ENCODE peak calls at places on chromosomes 3 and 15, in ten cellular contexts. A, Z, Q, O, M, D, E, U, F and N are unnamed samples.

GRCh38 chr3:197575362-197575761 is 19.6 kb upstream of the BDH1 start:
- DNase-seq in A (no peak), Z (no peak), D (no peak), E (no peak), Q (no peak), F (no peak), U (no peak), M (no peak), O (no peak), N (no peak)

GRCh38 chr3:71305246-71306206 is 278.0 kb downstream of the FOXP1 start:
- DNase-seq in M (no peak), D (no peak), E (no peak), A (no peak), F (no peak), U (peak), Z (no peak), O (no peak), Q (no peak), N (no peak)

GRCh38 chr3:157938154-157938774 is 168.0 kb downstream of the SHOX2 start:
- DNase-seq in F (no peak), D (no peak), Q (no peak), A (no peak), E (peak), U (no peak), O (no peak), Z (no peak), M (no peak), N (no peak)

GRCh38 chr15:62647195-62647865 is 395.2 kb upstream of the TPM1 start:
- DNase-seq in U (no peak), Q (no peak), Z (no peak), E (peak), M (no peak), A (peak), D (no peak), F (no peak), O (no peak), N (no peak)

GRCh38 chr15:47794266-47794914 is 77.1 kb downstream of the SEMA6D start:
- DNase-seq in A (no peak), U (no peak), O (no peak), E (no peak), D (no peak), Z (no peak), F (no peak), Q (no peak), M (no peak), N (no peak)

GRCh38 chr3:60017631-60018030 is 967.8 kb upstream of the CFAP20DC start:
- DNase-seq in A (peak), Z (no peak), D (no peak), O (no peak), M (peak), E (no peak), F (peak), U (peak), Q (peak), N (peak)

GRCh38 chr15:42890161-42890913 is 30.2 kb downstream of the TTBK2 start:
- DNase-seq in Z (no peak), E (peak), A (peak), D (no peak), Q (no peak), F (no peak), M (no peak), U (no peak), O (no peak), N (no peak)

GRCh38 chr3:66253790-66254620 is 33.2 kb downstream of the SLC25A26 start:
- DNase-seq in F (no peak), A (peak), U (no peak), E (peak), D (peak), Q (peak), M (no peak), Z (no peak), O (no peak), N (no peak)

GRCh38 chr3:110995461-110996226 is 76.0 kb upstream of the NECTIN3 start:
- DNase-seq in A (no peak), O (no peak), M (no peak), Q (no peak), E (peak), Z (no peak), D (no peak), F (no peak), U (no peak), N (no peak)

GRCh38 chr15:90266061-90266431 is 574 bp downstream of the NGRN start:
- DNase-seq in Q (no peak), D (peak), A (peak), U (peak), F (peak), E (peak), M (peak), O (no peak), Z (peak), N (peak)

GRCh38 chr15:90580086-90580485 is 50.4 kb downstream of the CRTC3 start:
- DNase-seq in D (no peak), F (no peak), E (no peak), A (no peak), U (no peak), M (no peak), Z (no peak), O (no peak), Q (no peak), N (no peak)

GRCh38 chr3:141538568-141538967 is 51.7 kb downstream of the RASA2 start:
- DNase-seq in A (no peak), E (no peak), U (no peak), F (no peak), Z (no peak), M (no peak), D (no peak), O (no peak), Q (no peak), N (no peak)

GRCh38 chr15:26051771-26052685 is 188.9 kb upstream of the ATP10A start:
- DNase-seq in O (no peak), Q (no peak), U (no peak), A (no peak), F (no peak), M (no peak), D (no peak), E (peak), Z (no peak), N (no peak)

GRCh38 chr15:99986297-99987118 is 253.3 kb upstream of the LYSMD4 start:
- DNase-seq in U (no peak), D (no peak), A (no peak), M (no peak), F (no peak), Z (no peak), E (no peak), O (no peak), Q (no peak), N (no peak)

GRCh38 chr3:50658831-50659230 is 15.9 kb upstream of the DOCK3 start:
- DNase-seq in D (no peak), A (no peak), M (no peak), Z (no peak), U (peak), E (no peak), O (no peak), Q (no peak), F (no peak), N (no peak)

GRCh38 chr3:186025161-186025560 is 83.7 kb downstream of the ETV5 start:
- DNase-seq in Q (no peak), A (no peak), E (peak), M (no peak), U (no peak), D (no peak), O (no peak), Z (no peak), F (peak), N (no peak)

GRCh38 chr15:76663529-76663928 is 241.6 kb downstream of the SCAPER start:
- DNase-seq in D (no peak), A (no peak), F (no peak), Q (no peak), M (no peak), E (no peak), O (no peak), Z (no peak), U (no peak), N (no peak)

GRCh38 chr3:196501316-196502064 is 2.1 kb downstream of the RNF168 start:
- DNase-seq in U (peak), Z (no peak), F (peak), O (no peak), A (no peak), D (no peak), Q (no peak), M (no peak), E (peak), N (no peak)

GRCh38 chr15:63372018-63372705 is 9.5 kb downstream of the CA12 start:
- DNase-seq in D (no peak), E (peak), A (peak), U (peak), Q (no peak), F (no peak), M (no peak), O (no peak), Z (no peak), N (no peak)

GRCh38 chr3:11818033-11818432 is 28.7 kb downstream of the TAMM41 start:
- DNase-seq in Q (no peak), D (no peak), E (peak), Z (no peak), U (no peak), M (no peak), F (no peak), O (no peak), A (no peak), N (no peak)

GRCh38 chr3:193648542-193649076 is 55.6 kb downstream of the OPA1 start:
- DNase-seq in F (no peak), Q (no peak), D (no peak), A (no peak), E (no peak), U (no peak), Z (no peak), M (no peak), O (no peak), N (no peak)

GRCh38 chr15:32730677-32731654 is 13.2 kb downstream of the GREM1 start:
- DNase-seq in M (no peak), Q (no peak), F (peak), O (peak), A (no peak), D (no peak), Z (no peak), E (no peak), U (no peak), N (peak)

GRCh38 chr3:16692486-16693378 is 87.5 kb upstream of the DAZL start:
- DNase-seq in E (no peak), M (no peak), Q (no peak), D (no peak), O (no peak), U (no peak), A (no peak), Z (no peak), F (no peak), N (no peak)

GRCh38 chr15:68487087-68487843 is 55.3 kb upstream of the ITGA11 start:
- DNase-seq in Z (no peak), Q (no peak), M (no peak), E (peak), D (no peak), F (no peak), O (no peak), U (no peak), A (no peak), N (no peak)

GRCh38 chr3:77500711-77501110 is 460.8 kb downstream of the ROBO2 start:
- DNase-seq in Z (no peak), F (no peak), E (no peak), M (no peak), A (no peak), O (no peak), D (peak), Q (no peak), U (no peak), N (no peak)

GRCh38 chr15:49731187-49731828 is 110.5 kb downstream of the DTWD1 start:
- DNase-seq in M (no peak), Q (no peak), O (no peak), D (no peak), E (no peak), U (no peak), F (no peak), A (no peak), Z (no peak), N (no peak)

GRCh38 chr3:196712514-196713413 is 587 bp downstream of the PIGX start:
- DNase-seq in M (peak), U (peak), F (no peak), A (no peak), Q (no peak), O (no peak), Z (peak), D (peak), E (no peak), N (peak)

GRCh38 chr3:33115024-33115768 is 1.4 kb downstream of the CRTAP start:
- DNase-seq in Q (no peak), E (peak), M (no peak), F (no peak), O (no peak), D (peak), Z (no peak), A (peak), U (no peak), N (no peak)

GRCh38 chr3:189303584-189303983 is 131.8 kb downstream of the TPRG1 start:
- DNase-seq in Q (no peak), D (no peak), M (no peak), F (no peak), O (no peak), U (no peak), E (no peak), Z (no peak), A (no peak), N (no peak)

GRCh38 chr15:71131601-71132357 is 16.5 kb downstream of the THSD4 start:
- DNase-seq in U (no peak), E (peak), M (no peak), F (no peak), Z (no peak), A (no peak), D (no peak), Q (no peak), O (no peak), N (no peak)

GRCh38 chr3:40170395-40170794 is 139.1 kb upstream of the EIF1B start:
- DNase-seq in A (no peak), D (no peak), M (no peak), U (no peak), Q (no peak), O (no peak), Z (no peak), F (no peak), E (no peak), N (no peak)

GRCh38 chr15:90300988-90301715 is 35.7 kb downstream of the NGRN start:
- DNase-seq in M (peak), Q (peak), E (peak), A (peak), D (peak), U (peak), F (peak), O (no peak), Z (peak), N (peak)

GRCh38 chr3:61141697-61142096 is 109.6 kb downstream of the FHIT start:
- DNase-seq in D (no peak), M (no peak), U (no peak), F (no peak), O (no peak), Q (no peak), E (no peak), Z (no peak), A (no peak), N (no peak)

GRCh38 chr15:68312701-68313204 is 35.2 kb downstream of the FEM1B start:
- DNase-seq in Q (no peak), Z (no peak), M (no peak), U (peak), O (no peak), D (no peak), F (no peak), E (peak), A (no peak), N (no peak)

GRCh38 chr3:141619450-141619849 is 118.6 kb upstream of the RNF7 start:
- DNase-seq in Z (no peak), M (no peak), D (no peak), A (no peak), U (no peak), F (no peak), E (no peak), Q (no peak), O (no peak), N (no peak)

GRCh38 chr3:27504749-27505148 is 20.6 kb upstream of the SLC4A7 start:
- DNase-seq in O (no peak), A (no peak), U (no peak), M (no peak), F (no peak), Z (no peak), E (peak), D (no peak), Q (no peak), N (no peak)